ENCODE peak calls at places on chromosomes 4 and X, in five cellular contexts. One of them, this sample, is unnamed.
A peak's percentile ranks its signal among the peaks of the same experiment; 100 is the strongest.

GRCh38 chrX:39582091-39582490 is 515.7 kb downstream of the BCOR start:
- DNase-seq in cardiac fibroblast: peak; percentile 2
- DNase-seq in stimulated activated CD4-positive, alpha-beta T cell treated with anti-CD3 and anti-CD28 coated beads, Interleukin-15, amount 100 ng/mL, for 24 hours: no peak
- DNase-seq in hepatic stellate cell: no peak
- DNase-seq in HEK293T: no peak
- DNase-seq in this sample: peak; percentile 86

GRCh38 chr4:114076865-114077264 is 97.4 kb upstream of the ARSJ start:
- DNase-seq in cardiac fibroblast: no peak
- DNase-seq in stimulated activated CD4-positive, alpha-beta T cell treated with anti-CD3 and anti-CD28 coated beads, Interleukin-15, amount 100 ng/mL, for 24 hours: no peak
- DNase-seq in hepatic stellate cell: no peak
- DNase-seq in HEK293T: no peak
- DNase-seq in this sample: peak; percentile 57

GRCh38 chr4:40152642-40153041 is 44.2 kb upstream of the RHOH start:
- DNase-seq in cardiac fibroblast: no peak
- DNase-seq in stimulated activated CD4-positive, alpha-beta T cell treated with anti-CD3 and anti-CD28 coated beads, Interleukin-15, amount 100 ng/mL, for 24 hours: no peak
- DNase-seq in hepatic stellate cell: no peak
- DNase-seq in HEK293T: no peak
- DNase-seq in this sample: no peak

GRCh38 chrX:43853225-43853828 is 28.9 kb downstream of the MAOB start:
- DNase-seq in cardiac fibroblast: no peak
- DNase-seq in stimulated activated CD4-positive, alpha-beta T cell treated with anti-CD3 and anti-CD28 coated beads, Interleukin-15, amount 100 ng/mL, for 24 hours: no peak
- DNase-seq in hepatic stellate cell: no peak
- DNase-seq in HEK293T: no peak
- DNase-seq in this sample: no peak

GRCh38 chrX:644304-645023 is 13.9 kb downstream of the SHOX start:
- DNase-seq in cardiac fibroblast: no peak
- DNase-seq in stimulated activated CD4-positive, alpha-beta T cell treated with anti-CD3 and anti-CD28 coated beads, Interleukin-15, amount 100 ng/mL, for 24 hours: no peak
- DNase-seq in hepatic stellate cell: no peak
- DNase-seq in HEK293T: no peak
- DNase-seq in this sample: no peak

GRCh38 chr4:183352546-183352945 is 30.3 kb upstream of the CLDN24 start:
- DNase-seq in cardiac fibroblast: no peak
- DNase-seq in stimulated activated CD4-positive, alpha-beta T cell treated with anti-CD3 and anti-CD28 coated beads, Interleukin-15, amount 100 ng/mL, for 24 hours: no peak
- DNase-seq in hepatic stellate cell: no peak
- DNase-seq in HEK293T: no peak
- DNase-seq in this sample: no peak

GRCh38 chr4:76188557-76188956 is 25.1 kb downstream of the SCARB2 start:
- DNase-seq in cardiac fibroblast: no peak
- DNase-seq in stimulated activated CD4-positive, alpha-beta T cell treated with anti-CD3 and anti-CD28 coated beads, Interleukin-15, amount 100 ng/mL, for 24 hours: no peak
- DNase-seq in hepatic stellate cell: no peak
- DNase-seq in HEK293T: no peak
- DNase-seq in this sample: no peak

GRCh38 chrX:140664939-140665338 is 44.6 kb upstream of the LINC00632 start:
- DNase-seq in cardiac fibroblast: peak; percentile 25
- DNase-seq in stimulated activated CD4-positive, alpha-beta T cell treated with anti-CD3 and anti-CD28 coated beads, Interleukin-15, amount 100 ng/mL, for 24 hours: no peak
- DNase-seq in hepatic stellate cell: no peak
- DNase-seq in HEK293T: peak; percentile 23
- DNase-seq in this sample: peak; percentile 38

GRCh38 chr4:75432683-75433082 is 81.5 kb downstream of the RCHY1 start:
- DNase-seq in cardiac fibroblast: peak; percentile 4
- DNase-seq in stimulated activated CD4-positive, alpha-beta T cell treated with anti-CD3 and anti-CD28 coated beads, Interleukin-15, amount 100 ng/mL, for 24 hours: no peak
- DNase-seq in hepatic stellate cell: no peak
- DNase-seq in HEK293T: peak; percentile 52
- DNase-seq in this sample: peak; percentile 16

GRCh38 chr4:86497131-86497530 is 97.0 kb upstream of the PTPN13 start:
- DNase-seq in cardiac fibroblast: peak; percentile 66
- DNase-seq in stimulated activated CD4-positive, alpha-beta T cell treated with anti-CD3 and anti-CD28 coated beads, Interleukin-15, amount 100 ng/mL, for 24 hours: no peak
- DNase-seq in hepatic stellate cell: no peak
- DNase-seq in HEK293T: no peak
- DNase-seq in this sample: peak; percentile 71

GRCh38 chrX:115561605-115562491 is 874 bp downstream of the PLS3 start:
- DNase-seq in cardiac fibroblast: peak; percentile 64
- DNase-seq in stimulated activated CD4-positive, alpha-beta T cell treated with anti-CD3 and anti-CD28 coated beads, Interleukin-15, amount 100 ng/mL, for 24 hours: peak; percentile 15
- DNase-seq in hepatic stellate cell: peak; percentile 58
- DNase-seq in HEK293T: peak; percentile 68
- DNase-seq in this sample: peak; percentile 71

GRCh38 chrX:47228550-47229270 is 4.1 kb upstream of the USP11 start:
- DNase-seq in cardiac fibroblast: no peak
- DNase-seq in stimulated activated CD4-positive, alpha-beta T cell treated with anti-CD3 and anti-CD28 coated beads, Interleukin-15, amount 100 ng/mL, for 24 hours: no peak
- DNase-seq in hepatic stellate cell: no peak
- DNase-seq in HEK293T: no peak
- DNase-seq in this sample: no peak

GRCh38 chr4:93855926-93856325 is 27.4 kb downstream of the ATOH1 start:
- DNase-seq in cardiac fibroblast: no peak
- DNase-seq in stimulated activated CD4-positive, alpha-beta T cell treated with anti-CD3 and anti-CD28 coated beads, Interleukin-15, amount 100 ng/mL, for 24 hours: no peak
- DNase-seq in hepatic stellate cell: no peak
- DNase-seq in HEK293T: no peak
- DNase-seq in this sample: no peak

GRCh38 chrX:32195611-32196010 is 1015.7 kb downstream of the DMD start:
- DNase-seq in cardiac fibroblast: no peak
- DNase-seq in stimulated activated CD4-positive, alpha-beta T cell treated with anti-CD3 and anti-CD28 coated beads, Interleukin-15, amount 100 ng/mL, for 24 hours: no peak
- DNase-seq in hepatic stellate cell: no peak
- DNase-seq in HEK293T: no peak
- DNase-seq in this sample: no peak

GRCh38 chrX:65644621-65645287 is 22.7 kb upstream of the MSN start:
- DNase-seq in cardiac fibroblast: peak; percentile 87
- DNase-seq in stimulated activated CD4-positive, alpha-beta T cell treated with anti-CD3 and anti-CD28 coated beads, Interleukin-15, amount 100 ng/mL, for 24 hours: peak; percentile 31
- DNase-seq in hepatic stellate cell: peak; percentile 70
- DNase-seq in HEK293T: no peak
- DNase-seq in this sample: peak; percentile 96

GRCh38 chr4:41600243-41600642 is 62.3 kb downstream of the LIMCH1 start:
- DNase-seq in cardiac fibroblast: peak; percentile 25
- DNase-seq in stimulated activated CD4-positive, alpha-beta T cell treated with anti-CD3 and anti-CD28 coated beads, Interleukin-15, amount 100 ng/mL, for 24 hours: no peak
- DNase-seq in hepatic stellate cell: no peak
- DNase-seq in HEK293T: no peak
- DNase-seq in this sample: peak; percentile 77

GRCh38 chr4:10108818-10109783 is 7.5 kb downstream of the WDR1 start:
- DNase-seq in cardiac fibroblast: no peak
- DNase-seq in stimulated activated CD4-positive, alpha-beta T cell treated with anti-CD3 and anti-CD28 coated beads, Interleukin-15, amount 100 ng/mL, for 24 hours: peak; percentile 60
- DNase-seq in hepatic stellate cell: no peak
- DNase-seq in HEK293T: no peak
- DNase-seq in this sample: peak; percentile 85

GRCh38 chr4:140641789-140642439 is 73.2 kb upstream of the UCP1 start:
- DNase-seq in cardiac fibroblast: no peak
- DNase-seq in stimulated activated CD4-positive, alpha-beta T cell treated with anti-CD3 and anti-CD28 coated beads, Interleukin-15, amount 100 ng/mL, for 24 hours: no peak
- DNase-seq in hepatic stellate cell: no peak
- DNase-seq in HEK293T: no peak
- DNase-seq in this sample: no peak

GRCh38 chrX:132594129-132594528 is 105.3 kb upstream of the MBNL3 start:
- DNase-seq in cardiac fibroblast: no peak
- DNase-seq in stimulated activated CD4-positive, alpha-beta T cell treated with anti-CD3 and anti-CD28 coated beads, Interleukin-15, amount 100 ng/mL, for 24 hours: no peak
- DNase-seq in hepatic stellate cell: no peak
- DNase-seq in HEK293T: no peak
- DNase-seq in this sample: peak; percentile 12

GRCh38 chr4:125515016-125515415 is 200.3 kb downstream of the FAT4 start:
- DNase-seq in cardiac fibroblast: no peak
- DNase-seq in stimulated activated CD4-positive, alpha-beta T cell treated with anti-CD3 and anti-CD28 coated beads, Interleukin-15, amount 100 ng/mL, for 24 hours: no peak
- DNase-seq in hepatic stellate cell: no peak
- DNase-seq in HEK293T: no peak
- DNase-seq in this sample: no peak

GRCh38 chr4:6907658-6908191 is 1.9 kb upstream of the TBC1D14 start:
- DNase-seq in cardiac fibroblast: peak; percentile 48
- DNase-seq in stimulated activated CD4-positive, alpha-beta T cell treated with anti-CD3 and anti-CD28 coated beads, Interleukin-15, amount 100 ng/mL, for 24 hours: no peak
- DNase-seq in hepatic stellate cell: no peak
- DNase-seq in HEK293T: peak; percentile 41
- DNase-seq in this sample: no peak

GRCh38 chr4:79064806-79065205 is 125.6 kb upstream of the PAQR3 start:
- DNase-seq in cardiac fibroblast: no peak
- DNase-seq in stimulated activated CD4-positive, alpha-beta T cell treated with anti-CD3 and anti-CD28 coated beads, Interleukin-15, amount 100 ng/mL, for 24 hours: no peak
- DNase-seq in hepatic stellate cell: no peak
- DNase-seq in HEK293T: no peak
- DNase-seq in this sample: no peak

GRCh38 chr4:93828332-93828829 is at the start of gene ATOH1:
- DNase-seq in cardiac fibroblast: no peak
- DNase-seq in stimulated activated CD4-positive, alpha-beta T cell treated with anti-CD3 and anti-CD28 coated beads, Interleukin-15, amount 100 ng/mL, for 24 hours: peak; percentile 17
- DNase-seq in hepatic stellate cell: no peak
- DNase-seq in HEK293T: peak; percentile 68
- DNase-seq in this sample: peak; percentile 12

GRCh38 chrX:119343856-119344255 is 55.3 kb upstream of the SLC25A43 start:
- DNase-seq in cardiac fibroblast: no peak
- DNase-seq in stimulated activated CD4-positive, alpha-beta T cell treated with anti-CD3 and anti-CD28 coated beads, Interleukin-15, amount 100 ng/mL, for 24 hours: no peak
- DNase-seq in hepatic stellate cell: no peak
- DNase-seq in HEK293T: no peak
- DNase-seq in this sample: peak; percentile 43

GRCh38 chr4:174248407-174248806 is 35.1 kb downstream of the FBXO8 start:
- DNase-seq in cardiac fibroblast: no peak
- DNase-seq in stimulated activated CD4-positive, alpha-beta T cell treated with anti-CD3 and anti-CD28 coated beads, Interleukin-15, amount 100 ng/mL, for 24 hours: no peak
- DNase-seq in hepatic stellate cell: no peak
- DNase-seq in HEK293T: no peak
- DNase-seq in this sample: no peak

GRCh38 chrX:107823456-107823855 is 2.2 kb upstream of the MID2 start:
- DNase-seq in cardiac fibroblast: peak; percentile 86
- DNase-seq in stimulated activated CD4-positive, alpha-beta T cell treated with anti-CD3 and anti-CD28 coated beads, Interleukin-15, amount 100 ng/mL, for 24 hours: no peak
- DNase-seq in hepatic stellate cell: peak; percentile 50
- DNase-seq in HEK293T: no peak
- DNase-seq in this sample: peak; percentile 62

GRCh38 chr4:128855656-128856055 is 46.2 kb downstream of the JADE1 start:
- DNase-seq in cardiac fibroblast: no peak
- DNase-seq in stimulated activated CD4-positive, alpha-beta T cell treated with anti-CD3 and anti-CD28 coated beads, Interleukin-15, amount 100 ng/mL, for 24 hours: no peak
- DNase-seq in hepatic stellate cell: no peak
- DNase-seq in HEK293T: no peak
- DNase-seq in this sample: no peak

GRCh38 chr4:141077611-141078225 is 55.6 kb downstream of the RNF150 start:
- DNase-seq in cardiac fibroblast: no peak
- DNase-seq in stimulated activated CD4-positive, alpha-beta T cell treated with anti-CD3 and anti-CD28 coated beads, Interleukin-15, amount 100 ng/mL, for 24 hours: no peak
- DNase-seq in hepatic stellate cell: no peak
- DNase-seq in HEK293T: no peak
- DNase-seq in this sample: no peak

GRCh38 chr4:20878806-20879205 is 178.5 kb downstream of the PACRGL start:
- DNase-seq in cardiac fibroblast: no peak
- DNase-seq in stimulated activated CD4-positive, alpha-beta T cell treated with anti-CD3 and anti-CD28 coated beads, Interleukin-15, amount 100 ng/mL, for 24 hours: no peak
- DNase-seq in hepatic stellate cell: no peak
- DNase-seq in HEK293T: no peak
- DNase-seq in this sample: no peak

GRCh38 chrX:12002876-12003275 is 135.4 kb upstream of the FRMPD4 start:
- DNase-seq in cardiac fibroblast: no peak
- DNase-seq in stimulated activated CD4-positive, alpha-beta T cell treated with anti-CD3 and anti-CD28 coated beads, Interleukin-15, amount 100 ng/mL, for 24 hours: no peak
- DNase-seq in hepatic stellate cell: no peak
- DNase-seq in HEK293T: no peak
- DNase-seq in this sample: peak; percentile 50

GRCh38 chr4:150664935-150665334 is 83.0 kb downstream of the MAB21L2 start:
- DNase-seq in cardiac fibroblast: peak; percentile 48
- DNase-seq in stimulated activated CD4-positive, alpha-beta T cell treated with anti-CD3 and anti-CD28 coated beads, Interleukin-15, amount 100 ng/mL, for 24 hours: no peak
- DNase-seq in hepatic stellate cell: no peak
- DNase-seq in HEK293T: no peak
- DNase-seq in this sample: peak; percentile 46

This sample was measured in M059J.